ENCODE peak calls at places on chromosomes 11 and 22, in five cellular contexts. One of them, this sample, is unnamed.

GRCh38 chr11:104151404-104152204 is 12.3 kb downstream of the PDGFD start:
- DNase-seq in transverse colon: no peak
- DNase-seq in endothelial cell of umbilical vein: peak; percentile 41
- DNase-seq in sigmoid colon: no peak
- DNase-seq in esophagus muscularis mucosa: no peak
- DNase-seq in this sample: no peak

GRCh38 chr11:27174026-27174425 is 133.4 kb downstream of the BBOX1 start:
- DNase-seq in transverse colon: no peak
- DNase-seq in esophagus muscularis mucosa: peak; percentile 60
- DNase-seq in sigmoid colon: no peak
- DNase-seq in endothelial cell of umbilical vein: no peak
- DNase-seq in this sample: no peak

GRCh38 chr11:120185678-120186407 is 25.0 kb upstream of the OAF start:
- DNase-seq in sigmoid colon: peak; percentile 60
- DNase-seq in esophagus muscularis mucosa: no peak
- DNase-seq in transverse colon: no peak
- DNase-seq in endothelial cell of umbilical vein: no peak
- DNase-seq in this sample: no peak

GRCh38 chr11:69718147-69718546 is 14.3 kb upstream of the FGF19 start:
- DNase-seq in endothelial cell of umbilical vein: peak; percentile 14
- DNase-seq in esophagus muscularis mucosa: no peak
- DNase-seq in sigmoid colon: no peak
- DNase-seq in transverse colon: no peak
- DNase-seq in this sample: no peak

GRCh38 chr11:35135222-35135621 is 3.7 kb upstream of the CD44 start:
- DNase-seq in transverse colon: no peak
- DNase-seq in endothelial cell of umbilical vein: no peak
- DNase-seq in sigmoid colon: no peak
- DNase-seq in esophagus muscularis mucosa: no peak
- DNase-seq in this sample: no peak

GRCh38 chr11:134346101-134346975 is 14.6 kb downstream of the GLB1L2 start:
- DNase-seq in sigmoid colon: no peak
- DNase-seq in endothelial cell of umbilical vein: no peak
- DNase-seq in esophagus muscularis mucosa: peak; percentile 87
- DNase-seq in transverse colon: no peak
- DNase-seq in this sample: peak; percentile 51

GRCh38 chr11:35288311-35288710 is 131.0 kb downstream of the SLC1A2 start:
- DNase-seq in esophagus muscularis mucosa: no peak
- DNase-seq in transverse colon: no peak
- DNase-seq in sigmoid colon: no peak
- DNase-seq in endothelial cell of umbilical vein: no peak
- DNase-seq in this sample: no peak

GRCh38 chr11:73907191-73907590 is 30.4 kb downstream of the PAAF1 start:
- DNase-seq in esophagus muscularis mucosa: no peak
- DNase-seq in sigmoid colon: no peak
- DNase-seq in transverse colon: no peak
- DNase-seq in endothelial cell of umbilical vein: no peak
- DNase-seq in this sample: no peak

GRCh38 chr11:64850979-64851567 is 6.6 kb upstream of the CDC42BPG start:
- DNase-seq in transverse colon: peak; percentile 71
- DNase-seq in sigmoid colon: no peak
- DNase-seq in esophagus muscularis mucosa: no peak
- DNase-seq in endothelial cell of umbilical vein: no peak
- DNase-seq in this sample: no peak

GRCh38 chr22:39462443-39463147 is 5.8 kb downstream of the MGAT3 start:
- DNase-seq in sigmoid colon: no peak
- DNase-seq in esophagus muscularis mucosa: no peak
- DNase-seq in endothelial cell of umbilical vein: no peak
- DNase-seq in transverse colon: no peak
- DNase-seq in this sample: no peak

GRCh38 chr11:67996622-67997459 is 7.1 kb downstream of the UNC93B1 start:
- DNase-seq in sigmoid colon: no peak
- DNase-seq in esophagus muscularis mucosa: no peak
- DNase-seq in transverse colon: peak; percentile 88
- DNase-seq in endothelial cell of umbilical vein: peak; percentile 31
- DNase-seq in this sample: peak; percentile 76

GRCh38 chr11:113835306-113835705 is 40.1 kb downstream of the USP28 start:
- DNase-seq in esophagus muscularis mucosa: no peak
- DNase-seq in endothelial cell of umbilical vein: no peak
- DNase-seq in sigmoid colon: no peak
- DNase-seq in transverse colon: no peak
- DNase-seq in this sample: no peak

DNA sequence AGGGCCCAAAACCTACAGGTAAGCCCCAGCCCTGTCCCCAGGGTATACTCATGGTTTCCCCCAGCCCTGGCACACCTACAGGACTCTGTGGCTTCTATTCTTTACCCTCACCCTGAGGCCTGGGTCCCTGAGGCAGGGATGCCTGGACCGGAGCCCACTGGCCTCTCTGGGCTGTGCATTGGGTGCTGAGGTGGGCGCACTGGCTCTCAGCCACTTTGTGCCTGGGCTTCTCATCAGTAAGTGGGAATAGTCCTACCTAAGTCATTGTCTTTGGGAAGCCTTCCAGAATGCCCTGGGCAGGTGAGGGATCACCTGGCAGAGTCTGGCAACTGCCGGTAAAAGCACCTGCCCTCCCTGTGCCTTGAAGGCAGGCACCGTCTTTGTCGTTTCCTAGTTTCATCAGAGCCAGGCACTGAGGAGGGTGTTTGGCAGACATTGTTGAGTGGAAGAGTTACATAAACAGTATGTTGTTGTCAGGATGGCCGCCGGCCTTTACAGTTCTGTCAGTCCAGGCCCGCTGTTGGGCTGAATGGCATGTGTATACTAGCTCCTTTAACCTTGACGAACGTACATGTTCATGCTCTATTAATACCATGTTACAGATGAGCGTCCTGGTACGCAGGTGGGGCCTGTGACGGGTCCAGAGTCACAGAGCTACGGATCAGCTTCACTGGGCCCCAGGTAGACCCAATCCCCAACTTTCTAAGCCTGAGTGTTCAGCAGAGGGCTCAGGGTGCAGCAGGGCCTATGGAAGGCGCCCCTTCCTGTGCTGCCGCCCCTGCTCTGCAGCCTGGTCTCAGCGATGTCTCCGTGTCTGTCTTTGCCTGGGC is 23.0 kb downstream of the SHANK3 start:
- DNase-seq in endothelial cell of umbilical vein: no peak
- DNase-seq in esophagus muscularis mucosa: no peak
- DNase-seq in sigmoid colon: peak; percentile 52
- DNase-seq in transverse colon: no peak
- DNase-seq in this sample: peak; percentile 70
- TF ChIP-seq POLR2AphosphoS5 in endothelial cell of umbilical vein: no peak
- TF ChIP-seq POLR2AphosphoS5 in esophagus muscularis mucosa: no peak
- TF ChIP-seq POLR2AphosphoS5 in sigmoid colon: no peak
- TF ChIP-seq POLR2AphosphoS5 in transverse colon: no peak
- TF ChIP-seq POLR2AphosphoS5 in this sample: no peak

GRCh38 chr22:44331881-44332714 is 19.3 kb upstream of the SHISAL1 start:
- DNase-seq in transverse colon: no peak
- DNase-seq in esophagus muscularis mucosa: no peak
- DNase-seq in sigmoid colon: peak; percentile 72
- DNase-seq in endothelial cell of umbilical vein: no peak
- DNase-seq in this sample: no peak

GRCh38 chr22:44332946-44333345 is 20.2 kb upstream of the SHISAL1 start:
- DNase-seq in esophagus muscularis mucosa: no peak
- DNase-seq in endothelial cell of umbilical vein: no peak
- DNase-seq in sigmoid colon: peak; percentile 62
- DNase-seq in transverse colon: no peak
- DNase-seq in this sample: no peak

GRCh38 chr22:44330188-44330726 is 17.5 kb upstream of the SHISAL1 start:
- DNase-seq in transverse colon: no peak
- DNase-seq in endothelial cell of umbilical vein: no peak
- DNase-seq in esophagus muscularis mucosa: no peak
- DNase-seq in sigmoid colon: peak; percentile 65
- DNase-seq in this sample: no peak

GRCh38 chr22:44329179-44329796 is 16.5 kb upstream of the SHISAL1 start:
- DNase-seq in esophagus muscularis mucosa: no peak
- DNase-seq in transverse colon: peak; percentile 44
- DNase-seq in endothelial cell of umbilical vein: no peak
- DNase-seq in sigmoid colon: peak; percentile 64
- DNase-seq in this sample: no peak

GRCh38 chr22:44330727-44331660 is 18.2 kb upstream of the SHISAL1 start:
- DNase-seq in transverse colon: no peak
- DNase-seq in esophagus muscularis mucosa: no peak
- DNase-seq in endothelial cell of umbilical vein: no peak
- DNase-seq in sigmoid colon: peak; percentile 66
- DNase-seq in this sample: no peak
- H3K4me3 ChIP-seq in transverse colon: peak overlapping the region; percentile 37
- H3K4me3 ChIP-seq in esophagus muscularis mucosa: peak overlapping the region; percentile 59
- H3K4me3 ChIP-seq in endothelial cell of umbilical vein: no peak overlapping the region
- H3K4me3 ChIP-seq in sigmoid colon: peak overlapping the region; percentile 70
- H3K4me3 ChIP-seq in this sample: peak overlapping the region; percentile 50

DNA sequence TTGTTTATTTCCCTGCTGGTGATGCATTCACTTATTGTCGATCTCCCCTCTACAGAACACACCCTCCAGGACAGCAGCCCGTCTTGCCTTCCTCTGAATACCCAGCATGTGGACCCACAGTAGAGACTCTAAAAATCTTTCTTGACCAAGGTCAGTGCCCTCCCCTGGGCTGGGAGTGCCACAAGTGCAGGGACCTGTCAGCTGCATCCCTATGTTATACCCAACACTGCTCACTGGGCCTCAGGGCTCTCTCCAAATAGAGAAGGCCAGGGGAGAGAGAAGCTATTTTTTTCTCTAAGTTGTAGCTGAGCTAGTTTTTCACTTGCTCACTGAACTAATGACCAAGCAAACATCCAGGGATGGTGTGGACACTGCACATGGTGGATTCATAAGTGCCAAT is 9.8 kb downstream of the KCNJ1 start:
- DNase-seq in esophagus muscularis mucosa: no peak
- DNase-seq in transverse colon: no peak
- DNase-seq in sigmoid colon: peak; percentile 34
- DNase-seq in endothelial cell of umbilical vein: no peak
- DNase-seq in this sample: no peak
- TF ChIP-seq POLR2A in esophagus muscularis mucosa: no peak
- TF ChIP-seq POLR2A in transverse colon: no peak
- TF ChIP-seq POLR2A in sigmoid colon: no peak
- TF ChIP-seq POLR2A in endothelial cell of umbilical vein: no peak
- TF ChIP-seq POLR2A in this sample: no peak

GRCh38 chr11:2778630-2779498 is 79.1 kb upstream of the KCNQ1OT1 start:
- DNase-seq in esophagus muscularis mucosa: peak; percentile 92
- DNase-seq in endothelial cell of umbilical vein: peak; percentile 41
- DNase-seq in transverse colon: peak; percentile 86
- DNase-seq in sigmoid colon: peak; percentile 93
- DNase-seq in this sample: peak; percentile 80
- TF ChIP-seq POLR2AphosphoS5 in esophagus muscularis mucosa: peak; percentile 55
- TF ChIP-seq POLR2AphosphoS5 in endothelial cell of umbilical vein: no peak
- TF ChIP-seq POLR2AphosphoS5 in transverse colon: no peak
- TF ChIP-seq POLR2AphosphoS5 in sigmoid colon: peak; percentile 25
- TF ChIP-seq POLR2AphosphoS5 in this sample: no peak

GRCh38 chr11:85810521-85810870 is 445 bp downstream of the SYTL2 start:
- DNase-seq in endothelial cell of umbilical vein: no peak
- DNase-seq in transverse colon: no peak
- DNase-seq in sigmoid colon: no peak
- DNase-seq in esophagus muscularis mucosa: no peak
- DNase-seq in this sample: no peak

GRCh38 chr11:85811624-85812023 is 683 bp upstream of the SYTL2 start:
- DNase-seq in endothelial cell of umbilical vein: no peak
- DNase-seq in transverse colon: no peak
- DNase-seq in sigmoid colon: no peak
- DNase-seq in esophagus muscularis mucosa: no peak
- DNase-seq in this sample: no peak

GRCh38 chr11:85809191-85809590 is 1.8 kb downstream of the SYTL2 start:
- DNase-seq in esophagus muscularis mucosa: no peak
- DNase-seq in endothelial cell of umbilical vein: no peak
- DNase-seq in transverse colon: no peak
- DNase-seq in sigmoid colon: no peak
- DNase-seq in this sample: no peak

GRCh38 chr11:85810871-85811611 is at the start of gene SYTL2:
- DNase-seq in endothelial cell of umbilical vein: peak; percentile 57
- DNase-seq in transverse colon: peak; percentile 88
- DNase-seq in sigmoid colon: peak; percentile 73
- DNase-seq in esophagus muscularis mucosa: no peak
- DNase-seq in this sample: peak; percentile 79

GRCh38 chr11:85809881-85810280 is 1.1 kb downstream of the SYTL2 start:
- DNase-seq in transverse colon: peak; percentile 22
- DNase-seq in esophagus muscularis mucosa: no peak
- DNase-seq in endothelial cell of umbilical vein: peak; percentile 4
- DNase-seq in sigmoid colon: no peak
- DNase-seq in this sample: no peak
- H3K4me3 ChIP-seq in transverse colon: peak overlapping the region; percentile 56
- H3K4me3 ChIP-seq in esophagus muscularis mucosa: peak overlapping the region; percentile 68
- H3K4me3 ChIP-seq in endothelial cell of umbilical vein: no peak overlapping the region
- H3K4me3 ChIP-seq in sigmoid colon: peak overlapping the region; percentile 61
- H3K4me3 ChIP-seq in this sample: peak overlapping the region; percentile 69

DNA sequence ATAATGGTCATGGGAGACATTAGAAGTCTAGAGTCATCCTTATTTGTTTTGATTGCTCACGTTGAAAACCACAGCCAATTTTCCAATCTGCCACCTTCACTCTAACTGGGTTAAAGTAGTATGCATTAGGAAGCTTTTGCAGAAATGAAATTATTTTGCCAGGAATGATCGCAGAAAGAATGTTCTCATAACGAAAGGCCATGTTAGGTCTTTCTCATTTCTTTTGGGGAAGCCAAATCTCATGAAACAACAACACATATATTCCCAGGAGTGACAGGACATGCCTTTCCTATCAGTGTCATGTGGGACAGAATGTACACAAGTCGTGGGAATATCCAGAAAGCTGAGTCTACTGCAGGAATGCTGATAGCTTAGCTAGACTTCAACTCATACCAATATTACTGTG is 386.3 kb downstream of the AASDHPPT start:
- DNase-seq in sigmoid colon: no peak
- DNase-seq in transverse colon: no peak
- DNase-seq in esophagus muscularis mucosa: no peak
- DNase-seq in endothelial cell of umbilical vein: no peak
- DNase-seq in this sample: no peak
- TF ChIP-seq POLR2A in sigmoid colon: no peak
- TF ChIP-seq POLR2A in transverse colon: no peak
- TF ChIP-seq POLR2A in esophagus muscularis mucosa: no peak
- TF ChIP-seq POLR2A in endothelial cell of umbilical vein: no peak
- TF ChIP-seq POLR2A in this sample: no peak

GRCh38 chr11:129013737-129014475 is 71.2 kb upstream of the TP53AIP1 start:
- DNase-seq in endothelial cell of umbilical vein: no peak
- DNase-seq in transverse colon: peak; percentile 60
- DNase-seq in sigmoid colon: no peak
- DNase-seq in esophagus muscularis mucosa: no peak
- DNase-seq in this sample: no peak
- TF ChIP-seq POLR2AphosphoS5 in endothelial cell of umbilical vein: no peak
- TF ChIP-seq POLR2AphosphoS5 in transverse colon: peak; percentile 74
- TF ChIP-seq POLR2AphosphoS5 in sigmoid colon: no peak
- TF ChIP-seq POLR2AphosphoS5 in esophagus muscularis mucosa: no peak
- TF ChIP-seq POLR2AphosphoS5 in this sample: no peak

GRCh38 chr11:65917434-65918210 is 1.2 kb downstream of the C11orf68 start:
- DNase-seq in esophagus muscularis mucosa: no peak
- DNase-seq in endothelial cell of umbilical vein: no peak
- DNase-seq in sigmoid colon: no peak
- DNase-seq in transverse colon: no peak
- DNase-seq in this sample: no peak

GRCh38 chr11:65916391-65916790 is 2.5 kb downstream of the C11orf68 start:
- DNase-seq in transverse colon: no peak
- DNase-seq in sigmoid colon: no peak
- DNase-seq in endothelial cell of umbilical vein: no peak
- DNase-seq in esophagus muscularis mucosa: no peak
- DNase-seq in this sample: peak; percentile 76

GRCh38 chr11:65915821-65916251 is 3.0 kb downstream of the C11orf68 start:
- DNase-seq in endothelial cell of umbilical vein: peak; percentile 94
- DNase-seq in transverse colon: peak; percentile 74
- DNase-seq in esophagus muscularis mucosa: no peak
- DNase-seq in sigmoid colon: peak; percentile 97
- DNase-seq in this sample: peak; percentile 93

GRCh38 chr11:65917077-65917433 is 1.8 kb downstream of the C11orf68 start:
- DNase-seq in sigmoid colon: no peak
- DNase-seq in transverse colon: no peak
- DNase-seq in endothelial cell of umbilical vein: no peak
- DNase-seq in esophagus muscularis mucosa: no peak
- DNase-seq in this sample: no peak

GRCh38 chr11:65915101-65915820 is 3.6 kb downstream of the C11orf68 start:
- DNase-seq in endothelial cell of umbilical vein: no peak
- DNase-seq in transverse colon: no peak
- DNase-seq in esophagus muscularis mucosa: no peak
- DNase-seq in sigmoid colon: no peak
- DNase-seq in this sample: no peak
- H3K4me3 ChIP-seq in endothelial cell of umbilical vein: no peak overlapping the region
- H3K4me3 ChIP-seq in transverse colon: no peak overlapping the region
- H3K4me3 ChIP-seq in esophagus muscularis mucosa: peak overlapping the region; percentile 27
- H3K4me3 ChIP-seq in sigmoid colon: no peak overlapping the region
- H3K4me3 ChIP-seq in this sample: peak overlapping the region; percentile 6

This sample was measured in suprapubic skin.